ENCODE peak calls at places on chromosomes 6 and 20, in four cellular contexts. J is mesendoderm, V is H1, A is H9. I is an unnamed sample.

GRCh38 chr6:117600008-117600743 is 2.1 kb downstream of the GOPC start:
- DNase-seq in A (no peak), J (no peak), V (no peak), I (no peak)

GRCh38 chr6:21593927-21594421 is 423 bp downstream of the SOX4 start:
- DNase-seq in V (no peak), J (no peak), A (no peak), I (no peak)

GRCh38 chr6:27146706-27147507 is 100.6 kb upstream of the PRSS16 start:
- DNase-seq in A (peak), J (peak), V (peak), I (peak)

GRCh38 chr6:5660772-5661171 is 346.0 kb downstream of the NRN1 start:
- DNase-seq in A (no peak), J (peak), V (no peak), I (no peak)

GRCh38 chr6:136607932-136608772 is 57.9 kb upstream of the MAP7 start:
- DNase-seq in J (peak), A (peak), V (peak), I (peak)

GRCh38 chr20:47024461-47024937 is 129.9 kb downstream of the EYA2 start:
- DNase-seq in J (no peak), A (no peak), V (no peak), I (no peak)

GRCh38 chr6:138682722-138683521 is 90.6 kb upstream of the CCDC28A start:
- DNase-seq in J (no peak), A (no peak), V (no peak), I (peak)

GRCh38 chr20:1473244-1473635 is 6.6 kb upstream of the NSFL1C start:
- DNase-seq in J (no peak), A (no peak), V (no peak), I (no peak)

GRCh38 chr6:11890849-11891248 is 112.2 kb upstream of the ADTRP start:
- DNase-seq in J (no peak), V (no peak), A (no peak), I (no peak)

GRCh38 chr6:73451166-73452106 is 661 bp downstream of the CGAS start:
- DNase-seq in J (peak), A (peak), V (peak), I (peak)

GRCh38 chr20:41182296-41183212 is 45.2 kb downstream of the PLCG1 start:
- DNase-seq in V (peak), J (no peak), A (peak), I (no peak)

GRCh38 chr20:10315138-10315537 is 96.5 kb downstream of the SNAP25 start:
- DNase-seq in J (no peak), A (no peak), V (no peak), I (no peak)

GRCh38 chr20:37096415-37097039 is 730 bp upstream of the RBL1 start:
- DNase-seq in V (no peak), J (no peak), A (no peak), I (no peak)

GRCh38 chr20:63477061-63477616 is 4.7 kb upstream of the KCNQ2 start:
- DNase-seq in V (no peak), A (no peak), J (no peak), I (no peak)

GRCh38 chr6:117414770-117415169 is 11.0 kb downstream of the ROS1 start:
- DNase-seq in J (peak), A (no peak), V (no peak), I (no peak)

GRCh38 chr20:57619053-57619831 is 984 bp downstream of the ZBP1 start:
- DNase-seq in V (peak), A (no peak), J (no peak), I (no peak)

GRCh38 chr6:133436652-133437051 is 195.5 kb downstream of the EYA4 start:
- DNase-seq in J (no peak), A (no peak), V (no peak), I (peak)

GRCh38 chr6:71404145-71404966 is 115.7 kb downstream of the OGFRL1 start:
- DNase-seq in V (no peak), J (peak), A (no peak), I (peak)

GRCh38 chr6:122622404-122622938 is 12.3 kb downstream of the PKIB start:
- DNase-seq in A (no peak), V (no peak), J (no peak), I (no peak)

GRCh38 chr6:41430875-41431274 is 95.5 kb downstream of the NCR2 start:
- DNase-seq in J (no peak), V (no peak), A (no peak), I (peak)

GRCh38 chr20:58690351-58690750 is 2.2 kb upstream of the NPEPL1 start:
- DNase-seq in V (no peak), J (no peak), A (no peak), I (no peak)

GRCh38 chr6:146041282-146041681 is 12.4 kb downstream of the GRM1 start:
- DNase-seq in J (peak), V (peak), A (peak), I (peak)

GRCh38 chr6:44664716-44665115 is 277.2 kb downstream of the CDC5L start:
- DNase-seq in J (peak), V (no peak), A (peak), I (peak)

GRCh38 chr6:105300090-105300489 is 102.8 kb downstream of the PREP start:
- DNase-seq in A (no peak), J (no peak), V (no peak), I (no peak)

DNA sequence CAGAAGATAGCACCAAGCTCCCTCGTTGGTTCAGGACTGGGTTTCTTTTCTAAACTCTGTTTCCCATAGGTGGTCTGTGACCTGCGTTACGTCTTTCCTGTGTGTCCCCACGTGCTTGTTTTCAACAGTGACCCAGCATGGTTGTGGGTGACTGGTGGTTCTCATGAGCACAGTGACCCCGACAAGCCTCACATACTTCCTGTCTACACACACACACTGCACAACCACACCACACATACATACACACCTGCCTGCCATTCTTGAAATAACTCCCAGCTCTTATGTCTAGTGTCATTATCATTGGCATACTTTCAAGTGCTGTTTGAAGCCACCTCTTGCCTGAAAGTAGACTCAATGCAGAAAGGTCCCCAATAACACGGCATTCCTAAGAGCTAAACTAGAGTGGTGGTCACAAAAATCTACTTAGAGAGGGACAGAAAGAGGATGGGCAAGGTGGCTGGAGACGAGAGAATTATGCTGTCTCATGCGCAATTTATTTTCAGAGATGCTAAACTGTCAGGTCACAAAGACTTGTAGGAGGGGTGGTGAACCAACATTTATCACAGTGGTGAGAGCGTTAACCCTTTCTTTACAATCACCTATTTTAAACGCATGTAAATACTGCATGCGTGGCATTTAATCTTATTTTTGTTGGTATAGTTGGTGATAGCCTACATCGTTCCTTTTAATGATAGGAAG is 66.7 kb downstream of the GCNT2 start:
- DNase-seq in V (no peak), A (no peak), J (no peak), I (no peak)
- H4K8ac ChIP-seq in V (no peak), A (no peak), J (no peak), I (no peak)

GRCh38 chr20:23156170-23156841 is 70.2 kb upstream of the CD93 start:
- DNase-seq in A (peak), J (no peak), V (peak), I (peak)
- H4K8ac ChIP-seq in A (no peak), J (no peak), V (no peak), I (peak)

GRCh38 chr20:33673115-33673410 is 1.2 kb downstream of the NECAB3 start:
- DNase-seq in V (no peak), A (no peak), J (no peak), I (no peak)
- H4K8ac ChIP-seq in V (no peak), A (no peak), J (no peak), I (peak)

DNA sequence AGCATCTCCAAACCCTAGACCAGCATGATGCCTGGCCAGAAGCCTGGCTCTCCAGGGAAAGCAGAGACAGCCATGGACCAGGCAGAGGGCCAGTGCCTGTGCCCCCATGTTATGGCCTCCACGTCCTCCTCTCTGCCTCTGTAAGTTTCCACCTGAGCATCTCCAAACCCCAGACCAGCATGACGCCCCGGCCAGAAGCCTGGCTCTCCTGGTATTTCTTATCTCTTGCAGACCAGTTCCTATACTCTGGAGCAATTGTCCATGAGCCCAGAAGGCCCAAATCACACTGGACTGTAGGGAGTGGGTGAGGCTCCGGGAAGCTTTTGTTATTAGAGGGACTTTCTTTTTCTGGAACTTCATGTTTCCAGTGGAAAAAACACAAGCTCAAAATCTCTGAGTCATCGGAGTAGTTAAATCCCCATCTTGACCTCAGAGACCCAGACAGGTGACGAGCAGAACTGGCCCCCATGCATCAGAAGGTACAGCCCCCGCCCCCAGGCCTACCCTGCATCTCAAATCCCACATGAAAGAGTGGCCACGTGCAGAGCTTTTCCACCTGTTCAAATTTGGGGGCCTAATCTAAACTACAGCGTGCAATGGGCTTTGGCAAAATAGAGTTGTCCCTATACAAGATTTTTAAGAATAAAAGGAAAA is 110.2 kb upstream of the FOXQ1 start:
- DNase-seq in A (no peak), J (no peak), V (no peak), I (no peak)
- H4K8ac ChIP-seq in A (no peak), J (no peak), V (peak), I (no peak)

GRCh38 chr20:16806061-16806460 is 57.9 kb downstream of the OTOR start:
- DNase-seq in A (no peak), J (peak), V (no peak), I (no peak)

GRCh38 chr20:16802652-16802935 is 54.4 kb downstream of the OTOR start:
- DNase-seq in V (no peak), J (no peak), A (no peak), I (no peak)

GRCh38 chr20:16803965-16804792 is 56.0 kb downstream of the OTOR start:
- DNase-seq in A (peak), V (peak), J (peak), I (peak)

GRCh38 chr20:16804793-16805187 is 56.6 kb downstream of the OTOR start:
- DNase-seq in J (peak), A (no peak), V (no peak), I (no peak)

GRCh38 chr20:16801919-16802651 is 53.9 kb downstream of the OTOR start:
- DNase-seq in V (peak), A (peak), J (peak), I (peak)
- H4K8ac ChIP-seq in V (no peak), A (no peak), J (no peak), I (no peak)

DNA sequence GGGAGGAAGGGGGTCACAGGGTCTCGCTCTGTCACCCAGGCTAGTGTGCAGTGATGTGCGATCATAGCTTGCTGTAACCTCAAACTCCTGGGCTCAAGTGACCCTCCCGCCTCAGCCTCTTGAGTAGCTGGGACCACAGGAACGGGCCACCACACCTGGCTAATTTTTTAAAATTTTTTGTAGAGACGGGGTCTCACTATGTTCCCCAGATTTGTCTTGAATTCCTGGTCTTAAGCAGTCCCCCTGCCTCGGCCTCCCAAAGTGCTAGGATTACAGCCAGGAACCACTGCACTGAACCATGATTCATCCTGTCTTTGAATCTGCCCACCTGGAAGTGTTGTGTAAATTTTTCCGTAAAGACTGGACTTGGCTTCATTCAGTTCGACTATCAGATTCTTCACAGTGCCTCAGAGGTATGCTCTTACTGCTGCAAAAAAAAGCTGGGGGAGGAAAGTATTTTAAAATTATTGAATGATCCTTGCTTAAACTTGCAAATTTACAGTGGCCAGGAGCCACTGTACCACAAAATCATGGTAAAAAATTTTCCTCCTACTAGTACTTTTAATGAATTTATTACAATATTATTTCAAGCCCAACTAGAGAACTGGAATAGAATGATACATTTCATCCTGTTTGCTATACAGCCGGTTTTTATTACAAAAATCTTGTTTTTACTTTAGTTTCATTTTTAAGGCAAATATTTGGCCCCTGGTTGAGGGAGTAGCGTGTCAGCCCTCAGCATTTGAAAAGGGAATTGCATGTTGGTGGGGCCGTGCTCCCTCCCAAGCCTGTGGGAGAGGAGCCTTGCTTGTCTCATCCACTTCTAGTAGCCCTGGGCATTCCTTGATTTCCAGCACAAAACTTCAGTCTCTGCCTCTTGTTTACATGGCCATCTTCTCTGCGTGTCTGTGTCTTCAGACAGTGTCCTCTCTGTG is 202.5 kb upstream of the SGK1 start:
- DNase-seq in A (no peak), J (no peak), V (no peak), I (peak)
- H4K8ac ChIP-seq in A (no peak), J (no peak), V (no peak), I (peak)